ENCODE peak calls at places on chromosomes 13 and 19, in six cellular contexts. T is H1, D is heart left ventricle, L is cardiac muscle cell, K is tibial artery, H is AG09309. F is an unnamed sample.

GRCh38 chr13:48072304-48072703 is 22.6 kb downstream of the MED4 start:
- DNase-seq in T (no peak), D (no peak), L (no peak), K (no peak), H (no peak), F (no peak)

GRCh38 chr13:79780240-79780639 is 299.3 kb downstream of the NDFIP2 start:
- DNase-seq in T (no peak), D (no peak), L (no peak), K (no peak), H (no peak), F (peak; percentile 28)

GRCh38 chr19:2982983-2983350 is 5.6 kb downstream of the TLE6 start:
- DNase-seq in T (no peak), D (peak; percentile 88), L (peak; percentile 97), K (peak; percentile 99), H (no peak), F (peak; percentile 89)

GRCh38 chr13:28248080-28248479 is 109.7 kb downstream of the PAN3 start:
- DNase-seq in T (no peak), D (no peak), L (no peak), K (no peak), H (no peak), F (no peak)

GRCh38 chr19:54168174-54168917 is 4.6 kb downstream of the TMC4 start:
- DNase-seq in T (peak; percentile 100), D (peak; percentile 92), L (peak; percentile 91), K (peak; percentile 93), H (no peak), F (peak; percentile 83)

GRCh38 chr19:15811476-15811875 is 4.0 kb downstream of the OR10H1 start:
- DNase-seq in T (no peak), D (no peak), L (no peak), K (no peak), H (no peak), F (no peak)

GRCh38 chr19:34644991-34645461 is 31.9 kb downstream of the SCGB2B2 start:
- DNase-seq in T (no peak), D (no peak), L (no peak), K (no peak), H (no peak), F (no peak)

GRCh38 chr13:95247857-95248256 is 53.4 kb downstream of the ABCC4 start:
- DNase-seq in T (no peak), D (no peak), L (no peak), K (no peak), H (no peak), F (no peak)

GRCh38 chr19:2216361-2217225 is 19.5 kb downstream of the PLEKHJ1 start:
- DNase-seq in T (no peak), D (no peak), L (no peak), K (no peak), H (no peak), F (no peak)

GRCh38 chr13:97967948-97968347 is 14.5 kb downstream of the IPO5 start:
- DNase-seq in T (no peak), D (no peak), L (peak; percentile 90), K (no peak), H (no peak), F (peak; percentile 25)

GRCh38 chr19:49338691-49339363 is 3.6 kb downstream of the CD37 start:
- DNase-seq in T (peak; percentile 99), D (peak; percentile 69), L (peak; percentile 65), K (peak; percentile 90), H (no peak), F (peak; percentile 19)

GRCh38 chr19:41575998-41576397 is at the start of gene CEACAM21:
- DNase-seq in T (no peak), D (peak; percentile 64), L (no peak), K (no peak), H (no peak), F (no peak)

GRCh38 chr19:32530773-32531172 is 50.2 kb upstream of the PDCD5 start:
- DNase-seq in T (no peak), D (no peak), L (no peak), K (no peak), H (no peak), F (no peak)

GRCh38 chr19:11227201-11227886 is 12.1 kb upstream of the ANGPTL8 start:
- DNase-seq in T (peak; percentile 94), D (no peak), L (no peak), K (no peak), H (no peak), F (no peak)

GRCh38 chr19:40596608-40597328 is 4.4 kb upstream of the LTBP4 start:
- DNase-seq in T (peak; percentile 85), D (peak; percentile 74), L (peak; percentile 62), K (peak; percentile 77), H (no peak), F (peak; percentile 49)

GRCh38 chr13:99628442-99628841 is 127.2 kb downstream of the TM9SF2 start:
- DNase-seq in T (no peak), D (no peak), L (no peak), K (no peak), H (no peak), F (no peak)

GRCh38 chr13:109254271-109254670 is 532.1 kb downstream of the IRS2 start:
- DNase-seq in T (no peak), D (no peak), L (no peak), K (no peak), H (no peak), F (no peak)

GRCh38 chr13:109251958-109252357 is 534.4 kb downstream of the IRS2 start:
- DNase-seq in T (no peak), D (no peak), L (no peak), K (no peak), H (no peak), F (no peak)

GRCh38 chr13:109255457-109255856 is 530.9 kb downstream of the IRS2 start:
- DNase-seq in T (no peak), D (no peak), L (no peak), K (no peak), H (no peak), F (no peak)

GRCh38 chr13:109253316-109253715 is 533.1 kb downstream of the IRS2 start:
- DNase-seq in T (no peak), D (no peak), L (no peak), K (no peak), H (no peak), F (no peak)

GRCh38 chr13:109256866-109257760 is 529.3 kb downstream of the IRS2 start:
- DNase-seq in T (no peak), D (peak; percentile 25), L (peak; percentile 98), K (no peak), H (peak; percentile 96), F (peak; percentile 95)
- H3K4me3 ChIP-seq in T (no peak overlapping the region), D (no peak overlapping the region), L (no peak overlapping the region), K (no peak overlapping the region), H (no peak overlapping the region), F (no peak overlapping the region)

GRCh38 chr19:14433454-14434156 is 499 bp downstream of the PKN1 start:
- DNase-seq in T (peak; percentile 61), D (no peak), L (no peak), K (no peak), H (no peak), F (no peak)
- TF ChIP-seq CTCF in T (no peak), D (no peak), L (no peak), K (no peak), H (no peak), F (no peak)

DNA sequence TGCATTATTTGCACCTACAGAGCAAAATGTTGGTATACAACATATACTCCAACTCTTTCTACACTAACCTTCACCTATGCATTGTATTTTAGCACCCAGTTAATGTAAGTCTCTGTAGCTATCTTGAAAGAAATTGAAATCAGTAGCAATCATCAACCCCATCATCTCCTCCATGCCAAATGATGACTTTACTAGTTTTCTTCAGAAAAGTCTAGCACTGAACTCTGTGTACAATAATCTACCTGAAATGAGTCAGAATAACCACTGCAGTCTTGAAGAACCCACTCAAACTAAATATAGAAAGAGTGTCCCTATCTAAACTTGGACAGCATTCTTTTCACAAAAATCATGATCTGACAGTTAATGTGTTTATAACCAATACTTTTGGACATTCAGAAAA is 9.8 kb downstream of the IRS2 start:
- DNase-seq in T (no peak), D (no peak), L (no peak), K (no peak), H (no peak), F (no peak)
- H3K4me3 ChIP-seq in T (no peak overlapping the region), D (no peak overlapping the region), L (no peak overlapping the region), K (no peak overlapping the region), H (no peak overlapping the region), F (no peak overlapping the region)

DNA sequence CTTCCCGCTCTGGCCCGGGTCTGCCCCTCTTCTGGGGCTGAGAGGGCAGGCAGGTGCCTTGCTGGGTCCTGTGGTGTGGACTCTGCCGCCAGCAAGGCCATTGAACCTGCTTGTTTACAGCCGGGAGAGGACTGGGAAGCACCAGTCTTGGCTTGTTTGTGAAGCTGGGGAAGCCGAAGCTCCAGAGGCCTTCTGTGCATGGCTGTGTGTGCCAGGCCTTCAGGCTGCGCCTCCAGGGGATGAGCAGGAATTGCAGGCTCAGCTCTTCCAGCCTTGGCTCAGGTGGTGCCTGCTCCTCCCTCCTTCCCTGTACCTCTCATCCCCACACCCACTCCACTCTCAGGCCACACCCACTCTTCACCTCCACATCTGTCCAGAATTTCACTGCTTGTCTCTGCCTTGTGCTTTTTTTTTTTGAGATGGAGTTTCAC is 17.5 kb downstream of the NDUFB7 start:
- DNase-seq in T (peak; percentile 46), D (no peak), L (no peak), K (no peak), H (no peak), F (no peak)
- TF ChIP-seq CTCF in T (peak; percentile 15), D (no peak), L (no peak), K (no peak), H (no peak), F (no peak)

GRCh38 chr13:41250993-41251392 is 12.4 kb downstream of the MTRF1 start:
- DNase-seq in T (no peak), D (no peak), L (no peak), K (no peak), H (no peak), F (no peak)

GRCh38 chr13:41257535-41257934 is 5.8 kb downstream of the MTRF1 start:
- DNase-seq in T (no peak), D (no peak), L (no peak), K (no peak), H (no peak), F (no peak)

GRCh38 chr13:41259875-41260501 is 3.4 kb downstream of the MTRF1 start:
- DNase-seq in T (no peak), D (no peak), L (no peak), K (no peak), H (no peak), F (no peak)

GRCh38 chr13:41254902-41255301 is 8.5 kb downstream of the MTRF1 start:
- DNase-seq in T (no peak), D (no peak), L (no peak), K (no peak), H (no peak), F (no peak)
- H3K4me3 ChIP-seq in T (no peak overlapping the region), D (no peak overlapping the region), L (no peak overlapping the region), K (no peak overlapping the region), H (no peak overlapping the region), F (no peak overlapping the region)